ENCODE peak calls at places on chromosomes 11 and 22, in seven cellular contexts. Y, G, C, S, Z, U and T are unnamed samples.

GRCh38 chr11:109123811-109124787 is 297.9 kb upstream of the C11orf87 start:
- DNase-seq in Y (no peak), G (peak; percentile 55), C (no peak), S (no peak), Z (no peak), U (no peak), T (no peak)

GRCh38 chr11:10388096-10388495 is 67.0 kb upstream of the AMPD3 start:
- DNase-seq in Y (no peak), G (no peak), C (no peak), S (no peak), Z (no peak), U (no peak), T (no peak)

GRCh38 chr11:121572581-121573059 is 119.9 kb upstream of the SORL1-AS1 start:
- DNase-seq in Y (no peak), G (no peak), C (no peak), S (no peak), Z (no peak), U (no peak), T (no peak)

GRCh38 chr11:36380296-36381004 is 84.4 kb downstream of the PRR5L start:
- DNase-seq in Y (no peak), G (no peak), C (no peak), S (no peak), Z (no peak), U (no peak), T (no peak)

GRCh38 chr11:58916637-58917036 is 22.7 kb upstream of the GLYATL1 start:
- DNase-seq in Y (no peak), G (no peak), C (no peak), S (no peak), Z (no peak), U (no peak), T (no peak)

GRCh38 chr11:112899235-112899634 is 62.0 kb upstream of the NCAM1 start:
- DNase-seq in Y (no peak), G (no peak), C (no peak), S (no peak), Z (no peak), U (no peak), T (no peak)

GRCh38 chr11:6622261-6623171 is 3.3 kb upstream of the TPP1 start:
- DNase-seq in Y (no peak), G (no peak), C (no peak), S (peak; percentile 25), Z (no peak), U (no peak), T (peak; percentile 49)

GRCh38 chr22:40616578-40616977 is 19.9 kb downstream of the MRTFA start:
- DNase-seq in Y (no peak), G (no peak), C (no peak), S (no peak), Z (no peak), U (no peak), T (no peak)

GRCh38 chr11:63032451-63032850 is 16.8 kb upstream of the SLC22A8 start:
- DNase-seq in Y (no peak), G (no peak), C (no peak), S (no peak), Z (no peak), U (no peak), T (no peak)

GRCh38 chr11:86593833-86594232 is 78.6 kb downstream of the ME3 start:
- DNase-seq in Y (no peak), G (no peak), C (no peak), S (no peak), Z (no peak), U (no peak), T (no peak)

GRCh38 chr11:86704710-86705109 is 32.3 kb upstream of the ME3 start:
- DNase-seq in Y (no peak), G (no peak), C (no peak), S (no peak), Z (no peak), U (no peak), T (no peak)

GRCh38 chr11:123060265-123061000 is 1.5 kb downstream of the HSPA8 start:
- DNase-seq in Y (no peak), G (no peak), C (no peak), S (no peak), Z (no peak), U (peak; percentile 86), T (no peak)

GRCh38 chr11:14886509-14886908 is 5.5 kb downstream of the CYP2R1 start:
- DNase-seq in Y (no peak), G (no peak), C (no peak), S (no peak), Z (no peak), U (peak; percentile 59), T (no peak)

GRCh38 chr22:24424001-24424900 is 3.1 kb upstream of the ADORA2A start:
- DNase-seq in Y (no peak), G (no peak), C (no peak), S (no peak), Z (no peak), U (no peak), T (no peak)

GRCh38 chr11:125214466-125215204 is 50.1 kb downstream of the PKNOX2 start:
- DNase-seq in Y (no peak), G (peak; percentile 48), C (no peak), S (no peak), Z (no peak), U (no peak), T (no peak)

GRCh38 chr11:57513446-57513795 is 2.1 kb downstream of the SLC43A1 start:
- DNase-seq in Y (no peak), G (no peak), C (no peak), S (no peak), Z (no peak), U (no peak), T (no peak)

GRCh38 chr11:64437426-64437825 is 78.5 kb downstream of the RPS6KA4 start:
- DNase-seq in Y (no peak), G (no peak), C (no peak), S (no peak), Z (no peak), U (no peak), T (no peak)

GRCh38 chr22:41777749-41778395 is 22.6 kb upstream of the CCDC134 start:
- DNase-seq in Y (no peak), G (no peak), C (no peak), S (no peak), Z (no peak), U (no peak), T (no peak)

GRCh38 chr11:115712296-115712695 is 208.1 kb upstream of the CADM1 start:
- DNase-seq in Y (no peak), G (no peak), C (no peak), S (no peak), Z (no peak), U (no peak), T (no peak)

GRCh38 chr22:37894939-37895670 is 11.0 kb upstream of the MICALL1 start:
- DNase-seq in Y (no peak), G (no peak), C (no peak), S (peak; percentile 51), Z (no peak), U (peak; percentile 43), T (no peak)

GRCh38 chr11:70077411-70078094 is 564 bp upstream of the ANO1 start:
- DNase-seq in Y (peak; percentile 60), G (no peak), C (no peak), S (peak; percentile 24), Z (peak; percentile 59), U (no peak), T (peak; percentile 45)

GRCh38 chr11:28353991-28354390 is 245.8 kb downstream of the METTL15 start:
- DNase-seq in Y (no peak), G (no peak), C (no peak), S (no peak), Z (no peak), U (no peak), T (no peak)

GRCh38 chr11:113593698-113594308 is 112.3 kb downstream of the TMPRSS5 start:
- DNase-seq in Y (no peak), G (no peak), C (no peak), S (no peak), Z (no peak), U (no peak), T (no peak)

DNA sequence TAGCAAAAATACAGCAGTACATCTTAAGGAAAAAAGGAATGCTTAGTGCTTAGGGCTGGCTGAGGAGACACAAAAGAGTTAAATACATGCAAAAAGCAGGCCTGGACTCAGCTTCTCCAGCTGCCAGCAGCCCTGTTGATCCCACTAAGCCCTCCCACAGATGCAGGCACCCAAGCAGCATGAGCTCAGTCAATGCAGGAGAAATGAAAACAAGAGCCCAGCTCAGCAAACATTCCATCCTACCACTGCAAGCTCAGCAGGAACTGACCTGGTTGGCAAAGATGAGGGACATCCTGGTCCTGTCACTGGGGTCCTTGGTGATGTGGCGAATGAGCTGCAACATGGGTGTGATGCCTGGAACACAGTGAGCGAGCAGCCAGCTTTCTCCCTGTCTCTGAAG is 5.8 kb downstream of the CYB5R2 start:
- DNase-seq in Y (no peak), G (no peak), C (no peak), S (no peak), Z (no peak), U (no peak), T (no peak)
- H3K4me1 ChIP-seq in Y (no peaks in the 10 kb centered on the region), G (peaks cover 4% of the 10 kb centered on the region), C (no peaks in the 10 kb centered on the region), S (no peaks in the 10 kb centered on the region), Z (peaks cover 24% of the 10 kb centered on the region), U (no peaks in the 10 kb centered on the region), T (no peaks in the 10 kb centered on the region)

GRCh38 chr22:46055176-46055850 is 78.4 kb upstream of the WNT7B start:
- DNase-seq in Y (peak; percentile 75), G (peak; percentile 63), C (peak; percentile 40), S (peak; percentile 46), Z (peak; percentile 84), U (peak; percentile 74), T (peak; percentile 62)
- H3K4me3 ChIP-seq in Y (peak overlapping the region; percentile 81), G (peak overlapping the region; percentile 84), C (peak overlapping the region; percentile 32), S (peak overlapping the region; percentile 72), Z (peak overlapping the region; percentile 83), U (no peak overlapping the region), T (peak overlapping the region; percentile 50)

GRCh38 chr11:2512431-2513407 is 67.9 kb downstream of the KCNQ1 start:
- DNase-seq in Y (peak; percentile 63), G (peak; percentile 13), C (peak; percentile 26), S (peak; percentile 31), Z (no peak), U (peak; percentile 45), T (peak; percentile 35)
- H3K4me1 ChIP-seq in Y (peaks cover 17% of the 10 kb centered on the region), G (peaks cover 78% of the 10 kb centered on the region), C (peaks cover 14% of the 10 kb centered on the region), S (peaks cover 28% of the 10 kb centered on the region), Z (peaks cover 9% of the 10 kb centered on the region), U (peaks cover 2% of the 10 kb centered on the region), T (no peaks in the 10 kb centered on the region)

DNA sequence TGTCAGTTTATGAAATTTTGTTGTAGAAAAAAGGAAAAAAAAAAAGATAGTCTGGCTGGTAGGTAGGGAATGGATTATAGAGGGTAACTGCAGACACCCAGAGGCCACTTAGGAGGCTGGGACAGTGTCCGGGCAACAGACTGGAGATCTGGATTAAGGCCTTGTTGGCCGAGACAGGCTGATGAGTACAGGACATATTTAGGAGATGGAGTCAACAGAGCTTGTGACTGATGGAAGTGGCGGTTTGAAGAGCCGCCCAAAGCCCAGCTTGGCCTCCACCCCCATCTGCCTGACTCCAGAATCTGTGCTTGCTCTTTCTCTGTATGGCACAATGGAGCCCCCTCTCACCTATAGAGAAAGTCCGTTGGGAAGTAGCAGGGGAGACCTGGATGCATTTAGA is 7.6 kb downstream of the PLEKHB1 start:
- DNase-seq in Y (peak; percentile 13), G (no peak), C (no peak), S (no peak), Z (no peak), U (no peak), T (no peak)
- H3K4me3 ChIP-seq in Y (no peak overlapping the region), G (no peak overlapping the region), C (no peak overlapping the region), S (no peak overlapping the region), Z (no peak overlapping the region), U (no peak overlapping the region), T (no peak overlapping the region)